ENCODE peak calls at places on chromosomes 12 and 14, in five cellular contexts. One of them, this sample, is unnamed.

GRCh38 chr14:33812596-33812995 is 138.3 kb downstream of the EGLN3 start:
- DNase-seq in adrenal gland: no peak
- DNase-seq in suprapubic skin: no peak
- DNase-seq in substantia nigra: no peak
- DNase-seq in HCT116: no peak
- DNase-seq in this sample: no peak

GRCh38 chr12:39272934-39273770 is 169.8 kb downstream of the KIF21A start:
- DNase-seq in adrenal gland: peak; percentile 33
- DNase-seq in substantia nigra: no peak
- DNase-seq in suprapubic skin: no peak
- DNase-seq in HCT116: peak; percentile 22
- DNase-seq in this sample: no peak

GRCh38 chr14:100675664-100676063 is 51.0 kb upstream of the DLK1 start:
- DNase-seq in HCT116: no peak
- DNase-seq in suprapubic skin: no peak
- DNase-seq in adrenal gland: no peak
- DNase-seq in substantia nigra: no peak
- DNase-seq in this sample: no peak

GRCh38 chr14:58663494-58664111 is 25.8 kb downstream of the DACT1 start:
- DNase-seq in substantia nigra: no peak
- DNase-seq in suprapubic skin: no peak
- DNase-seq in HCT116: no peak
- DNase-seq in adrenal gland: no peak
- DNase-seq in this sample: no peak

GRCh38 chr12:109247831-109248654 is 61.0 kb downstream of the FOXN4 start:
- DNase-seq in HCT116: no peak
- DNase-seq in substantia nigra: no peak
- DNase-seq in suprapubic skin: no peak
- DNase-seq in adrenal gland: no peak
- DNase-seq in this sample: no peak

GRCh38 chr14:104576607-104577332 is 2.8 kb upstream of the C14orf180 start:
- DNase-seq in suprapubic skin: no peak
- DNase-seq in substantia nigra: no peak
- DNase-seq in HCT116: no peak
- DNase-seq in adrenal gland: no peak
- DNase-seq in this sample: no peak

GRCh38 chr14:105064721-105065143 is 498 bp downstream of the GPR132 start:
- DNase-seq in suprapubic skin: no peak
- DNase-seq in substantia nigra: no peak
- DNase-seq in HCT116: no peak
- DNase-seq in adrenal gland: peak; percentile 16
- DNase-seq in this sample: no peak

GRCh38 chr12:123140675-123141614 is 9.9 kb downstream of the PITPNM2 start:
- DNase-seq in adrenal gland: no peak
- DNase-seq in HCT116: no peak
- DNase-seq in suprapubic skin: peak; percentile 58
- DNase-seq in substantia nigra: no peak
- DNase-seq in this sample: no peak

GRCh38 chr12:76755829-76756379 is 8.0 kb upstream of the ZDHHC17 start:
- DNase-seq in adrenal gland: no peak
- DNase-seq in substantia nigra: no peak
- DNase-seq in suprapubic skin: no peak
- DNase-seq in HCT116: no peak
- DNase-seq in this sample: no peak

GRCh38 chr12:25859976-25860375 is 98.5 kb upstream of the RASSF8 start:
- DNase-seq in substantia nigra: no peak
- DNase-seq in HCT116: no peak
- DNase-seq in suprapubic skin: no peak
- DNase-seq in adrenal gland: no peak
- DNase-seq in this sample: no peak

GRCh38 chr14:51872396-51872795 is 12.0 kb downstream of the GNG2 start:
- DNase-seq in HCT116: no peak
- DNase-seq in substantia nigra: no peak
- DNase-seq in adrenal gland: no peak
- DNase-seq in suprapubic skin: no peak
- DNase-seq in this sample: no peak

GRCh38 chr12:90062799-90063198 is 354.2 kb upstream of the ATP2B1 start:
- DNase-seq in suprapubic skin: no peak
- DNase-seq in adrenal gland: no peak
- DNase-seq in HCT116: peak; percentile 21
- DNase-seq in substantia nigra: no peak
- DNase-seq in this sample: no peak

GRCh38 chr14:104461676-104462443 is 117.7 kb upstream of the C14orf180 start:
- DNase-seq in substantia nigra: no peak
- DNase-seq in HCT116: no peak
- DNase-seq in adrenal gland: no peak
- DNase-seq in suprapubic skin: peak; percentile 72
- DNase-seq in this sample: peak; percentile 16

GRCh38 chr12:75606146-75606545 is 94.7 kb upstream of the KRR1 start:
- DNase-seq in suprapubic skin: no peak
- DNase-seq in HCT116: no peak
- DNase-seq in adrenal gland: no peak
- DNase-seq in substantia nigra: no peak
- DNase-seq in this sample: no peak

GRCh38 chr12:122009741-122010140 is 11.9 kb upstream of the BCL7A start:
- DNase-seq in suprapubic skin: no peak
- DNase-seq in adrenal gland: no peak
- DNase-seq in substantia nigra: no peak
- DNase-seq in HCT116: no peak
- DNase-seq in this sample: no peak
- H3K27ac ChIP-seq in suprapubic skin: no peak overlapping the region
- H3K27ac ChIP-seq in adrenal gland: no peak overlapping the region
- H3K27ac ChIP-seq in substantia nigra: no peak overlapping the region
- H3K27ac ChIP-seq in HCT116: no peak overlapping the region
- H3K27ac ChIP-seq in this sample: no peak overlapping the region

GRCh38 chr14:49982082-49982481 is 89.2 kb downstream of the ARF6 start:
- DNase-seq in HCT116: no peak
- DNase-seq in substantia nigra: no peak
- DNase-seq in suprapubic skin: peak; percentile 13
- DNase-seq in adrenal gland: no peak
- DNase-seq in this sample: no peak
- H3K27ac ChIP-seq in HCT116: no peak overlapping the region
- H3K27ac ChIP-seq in substantia nigra: no peak overlapping the region
- H3K27ac ChIP-seq in suprapubic skin: no peak overlapping the region
- H3K27ac ChIP-seq in adrenal gland: no peak overlapping the region
- H3K27ac ChIP-seq in this sample: no peak overlapping the region

GRCh38 chr12:49261726-49262125 is 3.2 kb upstream of the TUBA1C start:
- DNase-seq in substantia nigra: no peak
- DNase-seq in suprapubic skin: no peak
- DNase-seq in adrenal gland: no peak
- DNase-seq in HCT116: no peak
- DNase-seq in this sample: no peak

GRCh38 chr12:49260165-49260564 is 4.7 kb upstream of the TUBA1C start:
- DNase-seq in substantia nigra: no peak
- DNase-seq in suprapubic skin: no peak
- DNase-seq in HCT116: no peak
- DNase-seq in adrenal gland: no peak
- DNase-seq in this sample: no peak

GRCh38 chr12:49259452-49259851 is 5.4 kb upstream of the TUBA1C start:
- DNase-seq in HCT116: no peak
- DNase-seq in substantia nigra: no peak
- DNase-seq in suprapubic skin: no peak
- DNase-seq in adrenal gland: no peak
- DNase-seq in this sample: no peak

GRCh38 chr12:49263400-49263763 is 1.5 kb upstream of the TUBA1C start:
- DNase-seq in adrenal gland: no peak
- DNase-seq in substantia nigra: no peak
- DNase-seq in suprapubic skin: no peak
- DNase-seq in HCT116: no peak
- DNase-seq in this sample: no peak

GRCh38 chr12:49260831-49261363 is 4.0 kb upstream of the TUBA1C start:
- DNase-seq in adrenal gland: no peak
- DNase-seq in HCT116: no peak
- DNase-seq in substantia nigra: no peak
- DNase-seq in suprapubic skin: no peak
- DNase-seq in this sample: no peak
- H3K27ac ChIP-seq in adrenal gland: no peak overlapping the region
- H3K27ac ChIP-seq in HCT116: no peak overlapping the region
- H3K27ac ChIP-seq in substantia nigra: no peak overlapping the region
- H3K27ac ChIP-seq in suprapubic skin: peak overlapping the region; percentile 4
- H3K27ac ChIP-seq in this sample: no peak overlapping the region

DNA sequence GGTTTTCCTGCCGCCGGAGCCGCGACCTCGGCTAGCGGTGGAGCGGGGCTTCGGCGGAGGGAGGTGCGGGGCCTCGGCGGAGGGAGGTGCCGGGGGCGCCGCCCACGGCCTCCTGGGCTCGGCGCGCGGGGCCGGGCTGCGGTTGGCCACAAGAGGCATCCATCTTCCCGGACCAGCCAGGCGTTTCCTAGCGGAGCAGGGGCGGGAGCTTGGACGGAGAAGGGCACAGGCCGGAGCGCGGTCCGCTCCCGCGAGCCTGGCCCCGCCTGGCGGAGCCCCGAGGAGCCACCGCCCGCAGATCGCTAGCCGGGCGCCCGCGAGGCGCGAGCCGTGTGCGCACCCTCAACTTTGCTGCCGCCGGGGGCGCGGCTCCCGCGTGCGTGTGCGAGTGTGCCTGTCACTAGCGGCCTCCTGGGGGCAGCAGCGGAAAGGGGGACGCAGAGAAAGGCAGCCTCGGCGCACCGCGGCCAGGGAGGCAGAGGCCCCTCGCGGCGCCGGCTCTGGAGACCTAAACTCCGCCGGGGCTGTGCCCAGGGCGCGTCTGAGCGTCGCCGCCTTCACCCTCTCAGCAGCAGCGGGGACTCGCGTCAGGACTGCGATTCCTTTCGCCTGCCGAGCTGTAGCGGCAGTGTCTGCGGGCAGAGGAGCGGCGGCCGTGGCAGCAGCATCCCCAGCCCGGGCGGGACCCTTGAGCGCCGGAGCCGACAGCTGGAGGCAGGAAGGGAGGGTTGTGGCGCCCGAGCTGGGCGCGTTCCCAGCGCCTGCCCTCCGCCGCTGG is 698 bp upstream of the SRGAP1 start:
- DNase-seq in HCT116: peak; percentile 86
- DNase-seq in suprapubic skin: peak; percentile 91
- DNase-seq in adrenal gland: peak; percentile 94
- DNase-seq in substantia nigra: peak; percentile 83
- DNase-seq in this sample: peak; percentile 86
- H3K27ac ChIP-seq in HCT116: peak overlapping the region; percentile 80
- H3K27ac ChIP-seq in suprapubic skin: peak overlapping the region; percentile 92
- H3K27ac ChIP-seq in adrenal gland: peak overlapping the region; percentile 78
- H3K27ac ChIP-seq in substantia nigra: peak overlapping the region; percentile 91
- H3K27ac ChIP-seq in this sample: peak overlapping the region; percentile 92

GRCh38 chr12:6281081-6281809 is 29.2 kb upstream of the PLEKHG6 start:
- DNase-seq in adrenal gland: no peak
- DNase-seq in suprapubic skin: peak; percentile 72
- DNase-seq in HCT116: no peak
- DNase-seq in substantia nigra: no peak
- DNase-seq in this sample: no peak
- H3K27ac ChIP-seq in adrenal gland: no peak overlapping the region
- H3K27ac ChIP-seq in suprapubic skin: no peak overlapping the region
- H3K27ac ChIP-seq in HCT116: peak overlapping the region; percentile 94
- H3K27ac ChIP-seq in substantia nigra: no peak overlapping the region
- H3K27ac ChIP-seq in this sample: no peak overlapping the region

GRCh38 chr12:807041-807717 is 54.8 kb downstream of the WNK1 start:
- DNase-seq in HCT116: no peak
- DNase-seq in substantia nigra: no peak
- DNase-seq in suprapubic skin: no peak
- DNase-seq in adrenal gland: no peak
- DNase-seq in this sample: no peak
- H3K27ac ChIP-seq in HCT116: no peak overlapping the region
- H3K27ac ChIP-seq in substantia nigra: no peak overlapping the region
- H3K27ac ChIP-seq in suprapubic skin: no peak overlapping the region
- H3K27ac ChIP-seq in adrenal gland: no peak overlapping the region
- H3K27ac ChIP-seq in this sample: no peak overlapping the region

GRCh38 chr12:113170926-113171325 is 14.4 kb downstream of the DDX54 start:
- DNase-seq in adrenal gland: no peak
- DNase-seq in suprapubic skin: no peak
- DNase-seq in HCT116: no peak
- DNase-seq in substantia nigra: no peak
- DNase-seq in this sample: no peak

GRCh38 chr12:113173081-113173698 is 12.1 kb downstream of the DDX54 start:
- DNase-seq in HCT116: no peak
- DNase-seq in adrenal gland: no peak
- DNase-seq in suprapubic skin: no peak
- DNase-seq in substantia nigra: no peak
- DNase-seq in this sample: no peak

GRCh38 chr12:113172185-113172584 is 13.1 kb downstream of the DDX54 start:
- DNase-seq in HCT116: no peak
- DNase-seq in suprapubic skin: no peak
- DNase-seq in substantia nigra: no peak
- DNase-seq in adrenal gland: no peak
- DNase-seq in this sample: no peak

GRCh38 chr12:113171543-113171942 is 13.7 kb downstream of the DDX54 start:
- DNase-seq in adrenal gland: no peak
- DNase-seq in HCT116: no peak
- DNase-seq in suprapubic skin: no peak
- DNase-seq in substantia nigra: no peak
- DNase-seq in this sample: no peak

DNA sequence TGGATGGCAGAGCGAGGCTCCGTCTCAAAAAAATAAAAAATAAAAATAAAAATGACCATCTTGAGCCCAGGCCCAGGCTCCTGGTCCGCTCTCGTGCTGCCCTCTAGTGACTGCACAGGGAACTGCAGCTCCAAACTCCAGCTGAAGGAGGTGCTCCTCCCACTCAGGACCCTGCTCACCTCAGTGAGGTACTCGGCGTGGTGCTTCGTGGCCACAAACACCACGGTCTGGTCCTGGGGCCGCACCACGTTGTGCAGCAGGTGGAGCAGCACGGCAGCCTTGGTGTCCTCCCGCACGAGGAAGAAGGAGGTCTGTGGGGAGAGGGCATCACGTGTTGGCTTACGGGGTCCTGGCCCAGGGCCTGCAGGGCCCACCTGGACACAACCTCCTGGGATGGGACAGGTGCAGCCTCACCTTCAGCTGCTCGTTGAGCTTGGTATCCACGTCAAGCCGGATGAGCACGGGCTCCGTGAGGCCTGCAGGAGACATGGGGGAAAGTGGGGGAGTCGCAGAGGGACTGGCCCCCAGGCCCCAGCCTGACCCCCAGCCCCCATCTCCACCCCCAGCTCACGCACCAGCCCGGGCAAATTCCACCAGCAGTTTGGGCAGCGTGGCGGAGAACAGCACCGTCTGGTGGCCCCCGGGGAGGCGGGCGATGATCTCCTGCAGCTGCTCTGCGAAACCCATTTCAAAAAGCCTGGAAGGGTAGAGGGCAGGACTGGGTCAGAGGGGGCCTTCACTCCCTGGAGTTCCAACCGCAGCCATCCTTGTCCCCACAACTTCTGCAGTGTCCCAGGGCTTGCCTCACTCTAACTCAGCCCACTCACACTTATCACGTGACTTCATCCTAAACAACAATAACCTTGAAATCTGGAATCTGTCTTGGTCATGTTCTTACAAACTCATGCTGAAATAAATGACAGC is 10.6 kb downstream of the DDX54 start:
- DNase-seq in HCT116: no peak
- DNase-seq in adrenal gland: peak; percentile 75
- DNase-seq in substantia nigra: no peak
- DNase-seq in suprapubic skin: no peak
- DNase-seq in this sample: peak; percentile 78
- H3K27ac ChIP-seq in HCT116: no peak overlapping the region
- H3K27ac ChIP-seq in adrenal gland: no peak overlapping the region
- H3K27ac ChIP-seq in substantia nigra: no peak overlapping the region
- H3K27ac ChIP-seq in suprapubic skin: no peak overlapping the region
- H3K27ac ChIP-seq in this sample: no peak overlapping the region